ENCODE peak calls at places on chromosomes 4 and X, in seven cellular contexts. F is left lung, R is prostate gland, B is tibial nerve, P is ovary, O is IMR-90, N is fibroblast of lung. S is an unnamed sample.

GRCh38 chr4:147453561-147454141 is 27.2 kb upstream of the EDNRA start:
- DNase-seq in B (no peak), N (peak; percentile 86), O (peak; percentile 44), R (no peak), P (no peak), F (no peak), S (no peak)

GRCh38 chr4:173176010-173176409 is 7.4 kb downstream of the GALNT7 start:
- DNase-seq in O (no peak), B (no peak), F (no peak), R (no peak), P (no peak), N (no peak), S (no peak)

GRCh38 chr4:3301450-3302163 is 8.8 kb downstream of the RGS12 start:
- DNase-seq in N (no peak), R (no peak), O (no peak), B (no peak), F (peak; percentile 61), P (peak; percentile 30), S (peak; percentile 68)

GRCh38 chr4:8435656-8436121 is 4.8 kb downstream of the ACOX3 start:
- DNase-seq in P (no peak), O (peak; percentile 15), F (no peak), N (peak; percentile 20), R (no peak), B (no peak), S (no peak)

GRCh38 chr4:176883108-176883550 is 90.4 kb upstream of the VEGFC start:
- DNase-seq in R (no peak), N (peak; percentile 18), F (no peak), P (no peak), O (peak; percentile 27), B (no peak), S (no peak)

GRCh38 chr4:111512081-111512774 is 633.0 kb upstream of the FAM241A start:
- DNase-seq in F (no peak), N (peak; percentile 85), B (no peak), P (no peak), O (peak; percentile 95), R (no peak), S (no peak)

GRCh38 chr4:59655996-59656395 is 1544.1 kb upstream of the ADGRL3 start:
- DNase-seq in F (peak; percentile 18), B (no peak), N (no peak), P (no peak), R (no peak), O (no peak), S (peak; percentile 38)

GRCh38 chrX:109716431-109717028 is 16.5 kb downstream of the ACSL4 start:
- DNase-seq in F (no peak), P (no peak), O (peak; percentile 31), N (peak; percentile 43), B (no peak), R (no peak), S (no peak)

GRCh38 chr4:7759221-7759620 is 180.4 kb downstream of the AFAP1 start:
- DNase-seq in R (no peak), O (no peak), F (no peak), B (no peak), P (no peak), N (no peak), S (no peak)

GRCh38 chr4:13322681-13323101 is 161.4 kb downstream of the RAB28 start:
- DNase-seq in F (no peak), B (no peak), N (peak; percentile 55), O (peak; percentile 77), R (no peak), P (no peak), S (no peak)

GRCh38 chr4:5572114-5572513 is 136.2 kb downstream of the EVC2 start:
- DNase-seq in R (peak; percentile 12), P (no peak), B (no peak), N (no peak), O (no peak), F (no peak), S (no peak)

GRCh38 chr4:71333960-71334951 is 4.6 kb upstream of the SLC4A4 start:
- DNase-seq in B (no peak), F (no peak), O (peak; percentile 66), P (no peak), N (peak; percentile 40), R (no peak), S (no peak)

GRCh38 chr4:75289843-75290616 is 224.2 kb downstream of the RCHY1 start:
- DNase-seq in P (no peak), O (no peak), F (no peak), R (peak; percentile 60), B (no peak), N (peak; percentile 4), S (no peak)

GRCh38 chr4:108165601-108166000 is 3.1 kb downstream of the LEF1 start:
- DNase-seq in F (no peak), R (no peak), N (no peak), O (no peak), P (no peak), B (no peak), S (no peak)

GRCh38 chr4:146224331-146224966 is 10.1 kb downstream of the REELD1 start:
- DNase-seq in O (peak; percentile 26), B (no peak), R (no peak), F (no peak), P (no peak), N (peak; percentile 28), S (no peak)

GRCh38 chrX:125103693-125104092 is 216.0 kb upstream of the TEX13C start:
- DNase-seq in R (no peak), B (no peak), F (no peak), O (no peak), P (no peak), N (no peak), S (no peak)

GRCh38 chr4:126851391-126851790 is 781.4 kb upstream of the INTU start:
- DNase-seq in F (no peak), P (no peak), R (no peak), N (peak; percentile 26), O (peak; percentile 17), B (no peak), S (no peak)

GRCh38 chr4:95516528-95517011 is 32.2 kb downstream of the UNC5C start:
- DNase-seq in O (peak; percentile 35), B (no peak), N (peak; percentile 62), P (no peak), R (no peak), F (no peak), S (peak; percentile 49)

GRCh38 chrX:130176354-130176776 is 4.6 kb downstream of the RAB33A start:
- DNase-seq in F (no peak), O (peak; percentile 25), N (no peak), P (no peak), B (no peak), R (no peak), S (no peak)

GRCh38 chrX:135086197-135086854 is 34.0 kb downstream of the ETDB start:
- DNase-seq in B (no peak), O (peak; percentile 61), R (peak; percentile 28), P (no peak), N (peak; percentile 70), F (no peak), S (no peak)

GRCh38 chr4:173883821-173884220 is 353.8 kb upstream of the HAND2 start:
- DNase-seq in R (no peak), B (no peak), P (no peak), O (peak; percentile 71), N (peak; percentile 30), F (no peak), S (no peak)

GRCh38 chr4:27412617-27413016 is 552.0 kb downstream of the STIM2 start:
- DNase-seq in N (no peak), P (no peak), F (no peak), O (no peak), R (no peak), B (no peak), S (no peak)

GRCh38 chrX:100647739-100648138 is 3.7 kb downstream of the SRPX2 start:
- DNase-seq in F (no peak), P (no peak), N (no peak), R (no peak), O (no peak), B (no peak), S (no peak)

GRCh38 chrX:100643943-100644587 is at the start of gene SRPX2:
- DNase-seq in B (peak; percentile 39), R (no peak), P (no peak), N (peak; percentile 90), O (peak; percentile 91), F (no peak), S (peak; percentile 69)

GRCh38 chrX:100643212-100643611 is 787 bp upstream of the SRPX2 start:
- DNase-seq in N (no peak), R (no peak), B (no peak), O (no peak), P (no peak), F (no peak), S (no peak)

GRCh38 chrX:100647095-100647494 is 3.1 kb downstream of the SRPX2 start:
- DNase-seq in R (no peak), O (no peak), P (no peak), B (peak; percentile 16), N (peak; percentile 39), F (no peak), S (no peak)

GRCh38 chrX:100645106-100645505 is 1.1 kb downstream of the SRPX2 start:
- DNase-seq in R (no peak), F (no peak), N (no peak), O (no peak), P (no peak), B (no peak), S (no peak)
- H3K4me1 ChIP-seq in R (no peaks in the 10 kb centered on the region), F (no peaks in the 10 kb centered on the region), N (peaks cover 27% of the 10 kb centered on the region), O (peaks cover 19% of the 10 kb centered on the region), P (peaks cover 11% of the 10 kb centered on the region), B (peaks cover 52% of the 10 kb centered on the region), S (no peaks in the 10 kb centered on the region)

GRCh38 chr4:139522457-139522856 is 33.6 kb downstream of the SETD7 start:
- DNase-seq in P (no peak), N (no peak), F (no peak), O (no peak), R (no peak), B (no peak), S (no peak)
- H3K27me3 ChIP-seq in P (no peaks in the 10 kb centered on the region), N (no peaks in the 10 kb centered on the region), F (no peaks in the 10 kb centered on the region), O (no peaks in the 10 kb centered on the region), R (no peaks in the 10 kb centered on the region), B (no peaks in the 10 kb centered on the region), S (no peaks in the 10 kb centered on the region)

GRCh38 chrX:103439161-103439560 is 62.8 kb downstream of the BEX3 start:
- DNase-seq in P (no peak), O (no peak), F (no peak), N (no peak), R (no peak), B (no peak), S (no peak)

GRCh38 chrX:103440621-103441020 is 64.3 kb downstream of the BEX3 start:
- DNase-seq in B (no peak), P (no peak), O (no peak), F (no peak), R (no peak), N (no peak), S (no peak)

GRCh38 chrX:103442536-103442901 is 66.2 kb downstream of the BEX3 start:
- DNase-seq in P (no peak), F (no peak), N (peak; percentile 79), R (no peak), O (peak; percentile 78), B (no peak), S (no peak)

GRCh38 chrX:103441878-103442535 is 65.7 kb downstream of the BEX3 start:
- DNase-seq in F (no peak), P (no peak), B (no peak), O (no peak), N (no peak), R (peak; percentile 4), S (no peak)

GRCh38 chrX:103437147-103437873 is 61.0 kb downstream of the BEX3 start:
- DNase-seq in B (no peak), P (no peak), R (no peak), O (peak; percentile 21), F (no peak), N (no peak), S (no peak)
- H3K4me1 ChIP-seq in B (no peaks in the 10 kb centered on the region), P (no peaks in the 10 kb centered on the region), R (no peaks in the 10 kb centered on the region), O (peaks cover 3% of the 10 kb centered on the region), F (no peaks in the 10 kb centered on the region), N (no peaks in the 10 kb centered on the region), S (no peaks in the 10 kb centered on the region)

GRCh38 chrX:43615677-43616076 is 40.4 kb upstream of the MAOA start:
- DNase-seq in O (no peak), F (no peak), P (no peak), N (no peak), B (no peak), R (peak; percentile 43), S (no peak)
- H3K27me3 ChIP-seq in O (no peaks in the 10 kb centered on the region), F (no peaks in the 10 kb centered on the region), P (no peaks in the 10 kb centered on the region), N (no peaks in the 10 kb centered on the region), B (peaks cover 6% of the 10 kb centered on the region), R (no peaks in the 10 kb centered on the region), S (no peaks in the 10 kb centered on the region)

S was measured in aorta.